ENCODE peak calls at places on chromosomes 4 and X, in six cellular contexts. One of them, this sample, is unnamed.

GRCh38 chrX:51804741-51805140 is 61.5 kb downstream of the GSPT2 start:
- DNase-seq in neuronal stem cell: no peak
- DNase-seq in mesenchymal stem cell: no peak
- DNase-seq in IMR-90: no peak
- DNase-seq in H9: no peak
- DNase-seq in H1: no peak
- DNase-seq in this sample: peak; percentile 3

GRCh38 chr4:87116230-87116629 is 104.2 kb downstream of the KLHL8 start:
- DNase-seq in neuronal stem cell: no peak
- DNase-seq in mesenchymal stem cell: no peak
- DNase-seq in IMR-90: no peak
- DNase-seq in H9: no peak
- DNase-seq in H1: no peak
- DNase-seq in this sample: no peak

GRCh38 chr4:71186566-71187398 is 152.0 kb upstream of the SLC4A4 start:
- DNase-seq in neuronal stem cell: peak; percentile 51
- DNase-seq in mesenchymal stem cell: peak; percentile 60
- DNase-seq in IMR-90: peak; percentile 53
- DNase-seq in H9: peak; percentile 63
- DNase-seq in H1: no peak
- DNase-seq in this sample: peak; percentile 62

GRCh38 chr4:22962186-22962786 is 269.5 kb downstream of the GBA3 start:
- DNase-seq in neuronal stem cell: no peak
- DNase-seq in mesenchymal stem cell: peak; percentile 4
- DNase-seq in IMR-90: peak; percentile 4
- DNase-seq in H9: no peak
- DNase-seq in H1: no peak
- DNase-seq in this sample: peak; percentile 57

GRCh38 chr4:184811484-184812180 is 14.1 kb downstream of the ACSL1 start:
- DNase-seq in neuronal stem cell: no peak
- DNase-seq in mesenchymal stem cell: no peak
- DNase-seq in IMR-90: no peak
- DNase-seq in H9: no peak
- DNase-seq in H1: no peak
- DNase-seq in this sample: no peak

GRCh38 chrX:111519215-111519614 is 7.8 kb downstream of the SERTM2 start:
- DNase-seq in neuronal stem cell: peak; percentile 38
- DNase-seq in mesenchymal stem cell: peak; percentile 93
- DNase-seq in IMR-90: peak; percentile 55
- DNase-seq in H9: no peak
- DNase-seq in H1: no peak
- DNase-seq in this sample: peak; percentile 49

GRCh38 chrX:103367502-103367901 is 8.8 kb upstream of the BEX3 start:
- DNase-seq in neuronal stem cell: no peak
- DNase-seq in mesenchymal stem cell: peak; percentile 23
- DNase-seq in IMR-90: peak; percentile 52
- DNase-seq in H9: no peak
- DNase-seq in H1: no peak
- DNase-seq in this sample: peak; percentile 39

GRCh38 chr4:112063260-112063659 is 82.0 kb upstream of the FAM241A start:
- DNase-seq in neuronal stem cell: no peak
- DNase-seq in mesenchymal stem cell: no peak
- DNase-seq in IMR-90: no peak
- DNase-seq in H9: no peak
- DNase-seq in H1: no peak
- DNase-seq in this sample: no peak

GRCh38 chrX:37454537-37455285 is 105.5 kb downstream of the PRRG1 start:
- DNase-seq in neuronal stem cell: no peak
- DNase-seq in mesenchymal stem cell: no peak
- DNase-seq in IMR-90: peak; percentile 29
- DNase-seq in H9: peak; percentile 48
- DNase-seq in H1: no peak
- DNase-seq in this sample: peak; percentile 66

GRCh38 chr4:146335763-146336412 is 121.5 kb downstream of the REELD1 start:
- DNase-seq in neuronal stem cell: no peak
- DNase-seq in mesenchymal stem cell: no peak
- DNase-seq in IMR-90: no peak
- DNase-seq in H9: no peak
- DNase-seq in H1: no peak
- DNase-seq in this sample: no peak

GRCh38 chr4:48027653-48028052 is 11.1 kb downstream of the NIPAL1 start:
- DNase-seq in neuronal stem cell: no peak
- DNase-seq in mesenchymal stem cell: no peak
- DNase-seq in IMR-90: no peak
- DNase-seq in H9: no peak
- DNase-seq in H1: no peak
- DNase-seq in this sample: no peak

GRCh38 chrX:17527135-17527701 is 152.2 kb downstream of the NHS start:
- DNase-seq in neuronal stem cell: no peak
- DNase-seq in mesenchymal stem cell: peak; percentile 30
- DNase-seq in IMR-90: peak; percentile 35
- DNase-seq in H9: no peak
- DNase-seq in H1: no peak
- DNase-seq in this sample: no peak

GRCh38 chr4:1907848-1908525 is 36.8 kb downstream of the NSD2 start:
- DNase-seq in neuronal stem cell: no peak
- DNase-seq in mesenchymal stem cell: no peak
- DNase-seq in IMR-90: no peak
- DNase-seq in H9: no peak
- DNase-seq in H1: no peak
- DNase-seq in this sample: no peak

GRCh38 chr4:88731359-88731758 is 33.7 kb upstream of the NAP1L5 start:
- DNase-seq in neuronal stem cell: no peak
- DNase-seq in mesenchymal stem cell: no peak
- DNase-seq in IMR-90: no peak
- DNase-seq in H9: no peak
- DNase-seq in H1: no peak
- DNase-seq in this sample: no peak

GRCh38 chr4:121823505-121824170 is at the start of gene CCNA2:
- DNase-seq in neuronal stem cell: peak; percentile 96
- DNase-seq in mesenchymal stem cell: peak; percentile 95
- DNase-seq in IMR-90: peak; percentile 96
- DNase-seq in H9: peak; percentile 98
- DNase-seq in H1: peak; percentile 92
- DNase-seq in this sample: peak; percentile 99

GRCh38 chr4:38728651-38729141 is 54.1 kb downstream of the TLR10 start:
- DNase-seq in neuronal stem cell: no peak
- DNase-seq in mesenchymal stem cell: no peak
- DNase-seq in IMR-90: no peak
- DNase-seq in H9: peak; percentile 54
- DNase-seq in H1: peak; percentile 15
- DNase-seq in this sample: peak; percentile 72

GRCh38 chrX:31126205-31126604 is 54.4 kb upstream of the FTHL17 start:
- DNase-seq in neuronal stem cell: no peak
- DNase-seq in mesenchymal stem cell: peak; percentile 28
- DNase-seq in IMR-90: peak; percentile 14
- DNase-seq in H9: no peak
- DNase-seq in H1: no peak
- DNase-seq in this sample: peak; percentile 56

GRCh38 chrX:47956016-47956415 is 47.8 kb downstream of the ZNF182 start:
- DNase-seq in neuronal stem cell: no peak
- DNase-seq in mesenchymal stem cell: no peak
- DNase-seq in IMR-90: no peak
- DNase-seq in H9: no peak
- DNase-seq in H1: no peak
- DNase-seq in this sample: no peak

GRCh38 chr4:54440394-54441223 is 211.5 kb downstream of the PDGFRA start:
- DNase-seq in neuronal stem cell: peak; percentile 47
- DNase-seq in mesenchymal stem cell: peak; percentile 54
- DNase-seq in IMR-90: peak; percentile 34
- DNase-seq in H9: no peak
- DNase-seq in H1: no peak
- DNase-seq in this sample: peak; percentile 47

GRCh38 chr4:172480471-172480870 is 667.3 kb downstream of the GALNTL6 start:
- DNase-seq in neuronal stem cell: no peak
- DNase-seq in mesenchymal stem cell: peak; percentile 21
- DNase-seq in IMR-90: no peak
- DNase-seq in H9: no peak
- DNase-seq in H1: no peak
- DNase-seq in this sample: no peak

GRCh38 chr4:186451982-186452381 is 103.4 kb downstream of the MTNR1A start:
- DNase-seq in neuronal stem cell: no peak
- DNase-seq in mesenchymal stem cell: no peak
- DNase-seq in IMR-90: no peak
- DNase-seq in H9: no peak
- DNase-seq in H1: no peak
- DNase-seq in this sample: no peak

GRCh38 chr4:169438057-169438480 is 167.3 kb upstream of the SH3RF1 start:
- DNase-seq in neuronal stem cell: no peak
- DNase-seq in mesenchymal stem cell: no peak
- DNase-seq in IMR-90: no peak
- DNase-seq in H9: no peak
- DNase-seq in H1: no peak
- DNase-seq in this sample: no peak

GRCh38 chr4:140363051-140363450 is 10.4 kb upstream of the SCOC start:
- DNase-seq in neuronal stem cell: no peak
- DNase-seq in mesenchymal stem cell: peak; percentile 28
- DNase-seq in IMR-90: no peak
- DNase-seq in H9: no peak
- DNase-seq in H1: no peak
- DNase-seq in this sample: no peak

GRCh38 chrX:119398587-119398973 is 556 bp upstream of the SLC25A43 start:
- DNase-seq in neuronal stem cell: no peak
- DNase-seq in mesenchymal stem cell: peak; percentile 24
- DNase-seq in IMR-90: no peak
- DNase-seq in H9: no peak
- DNase-seq in H1: no peak
- DNase-seq in this sample: no peak

GRCh38 chr4:3484057-3484973 is 21.2 kb downstream of the DOK7 start:
- DNase-seq in neuronal stem cell: no peak
- DNase-seq in mesenchymal stem cell: no peak
- DNase-seq in IMR-90: no peak
- DNase-seq in H9: no peak
- DNase-seq in H1: no peak
- DNase-seq in this sample: no peak

GRCh38 chr4:119087121-119087520 is 48.5 kb upstream of the MYOZ2 start:
- DNase-seq in neuronal stem cell: no peak
- DNase-seq in mesenchymal stem cell: no peak
- DNase-seq in IMR-90: no peak
- DNase-seq in H9: no peak
- DNase-seq in H1: no peak
- DNase-seq in this sample: no peak

GRCh38 chrX:4710618-4711433 is 997.4 kb upstream of the PRKX start:
- DNase-seq in neuronal stem cell: no peak
- DNase-seq in mesenchymal stem cell: no peak
- DNase-seq in IMR-90: no peak
- DNase-seq in H9: peak; percentile 84
- DNase-seq in H1: no peak
- DNase-seq in this sample: peak; percentile 58

GRCh38 chrX:4706961-4707360 is 993.5 kb upstream of the PRKX start:
- DNase-seq in neuronal stem cell: no peak
- DNase-seq in mesenchymal stem cell: no peak
- DNase-seq in IMR-90: no peak
- DNase-seq in H9: no peak
- DNase-seq in H1: no peak
- DNase-seq in this sample: no peak

GRCh38 chrX:4708970-4709760 is 995.7 kb upstream of the PRKX start:
- DNase-seq in neuronal stem cell: no peak
- DNase-seq in mesenchymal stem cell: no peak
- DNase-seq in IMR-90: no peak
- DNase-seq in H9: no peak
- DNase-seq in H1: no peak
- DNase-seq in this sample: peak; percentile 1
- H2BK5ac ChIP-seq in neuronal stem cell: no peak overlapping the region
- H2BK5ac ChIP-seq in mesenchymal stem cell: no peak overlapping the region
- H2BK5ac ChIP-seq in IMR-90: no peak overlapping the region
- H2BK5ac ChIP-seq in H9: no peak overlapping the region
- H2BK5ac ChIP-seq in H1: no peak overlapping the region
- H2BK5ac ChIP-seq in this sample: no peak overlapping the region

GRCh38 chr4:107800686-107801085 is 24.0 kb upstream of the SGMS2 start:
- DNase-seq in neuronal stem cell: no peak
- DNase-seq in mesenchymal stem cell: no peak
- DNase-seq in IMR-90: no peak
- DNase-seq in H9: no peak
- DNase-seq in H1: no peak
- DNase-seq in this sample: no peak
- H2BK15ac ChIP-seq in neuronal stem cell: no peak overlapping the region
- H2BK15ac ChIP-seq in mesenchymal stem cell: no peak overlapping the region
- H2BK15ac ChIP-seq in IMR-90: no peak overlapping the region
- H2BK15ac ChIP-seq in H9: no peak overlapping the region
- H2BK15ac ChIP-seq in H1: no peak overlapping the region
- H2BK15ac ChIP-seq in this sample: no peak overlapping the region

GRCh38 chrX:43644124-43644701 is 11.9 kb upstream of the MAOA start:
- DNase-seq in neuronal stem cell: no peak
- DNase-seq in mesenchymal stem cell: peak; percentile 95
- DNase-seq in IMR-90: peak; percentile 41
- DNase-seq in H9: no peak
- DNase-seq in H1: no peak
- DNase-seq in this sample: no peak
- H2BK5ac ChIP-seq in neuronal stem cell: no peak overlapping the region
- H2BK5ac ChIP-seq in mesenchymal stem cell: no peak overlapping the region
- H2BK5ac ChIP-seq in IMR-90: no peak overlapping the region
- H2BK5ac ChIP-seq in H9: no peak overlapping the region
- H2BK5ac ChIP-seq in H1: no peak overlapping the region
- H2BK5ac ChIP-seq in this sample: no peak overlapping the region

GRCh38 chr4:125359363-125359762 is 44.6 kb downstream of the FAT4 start:
- DNase-seq in neuronal stem cell: no peak
- DNase-seq in mesenchymal stem cell: no peak
- DNase-seq in IMR-90: no peak
- DNase-seq in H9: no peak
- DNase-seq in H1: no peak
- DNase-seq in this sample: no peak

GRCh38 chr4:125360727-125361126 is 46.0 kb downstream of the FAT4 start:
- DNase-seq in neuronal stem cell: no peak
- DNase-seq in mesenchymal stem cell: no peak
- DNase-seq in IMR-90: no peak
- DNase-seq in H9: no peak
- DNase-seq in H1: no peak
- DNase-seq in this sample: no peak

GRCh38 chr4:125357675-125358074 is 42.9 kb downstream of the FAT4 start:
- DNase-seq in neuronal stem cell: peak; percentile 61
- DNase-seq in mesenchymal stem cell: no peak
- DNase-seq in IMR-90: no peak
- DNase-seq in H9: peak; percentile 69
- DNase-seq in H1: peak; percentile 81
- DNase-seq in this sample: peak; percentile 49

GRCh38 chr4:125358453-125358852 is 43.7 kb downstream of the FAT4 start:
- DNase-seq in neuronal stem cell: no peak
- DNase-seq in mesenchymal stem cell: no peak
- DNase-seq in IMR-90: no peak
- DNase-seq in H9: peak; percentile 50
- DNase-seq in H1: no peak
- DNase-seq in this sample: peak; percentile 57

DNA sequence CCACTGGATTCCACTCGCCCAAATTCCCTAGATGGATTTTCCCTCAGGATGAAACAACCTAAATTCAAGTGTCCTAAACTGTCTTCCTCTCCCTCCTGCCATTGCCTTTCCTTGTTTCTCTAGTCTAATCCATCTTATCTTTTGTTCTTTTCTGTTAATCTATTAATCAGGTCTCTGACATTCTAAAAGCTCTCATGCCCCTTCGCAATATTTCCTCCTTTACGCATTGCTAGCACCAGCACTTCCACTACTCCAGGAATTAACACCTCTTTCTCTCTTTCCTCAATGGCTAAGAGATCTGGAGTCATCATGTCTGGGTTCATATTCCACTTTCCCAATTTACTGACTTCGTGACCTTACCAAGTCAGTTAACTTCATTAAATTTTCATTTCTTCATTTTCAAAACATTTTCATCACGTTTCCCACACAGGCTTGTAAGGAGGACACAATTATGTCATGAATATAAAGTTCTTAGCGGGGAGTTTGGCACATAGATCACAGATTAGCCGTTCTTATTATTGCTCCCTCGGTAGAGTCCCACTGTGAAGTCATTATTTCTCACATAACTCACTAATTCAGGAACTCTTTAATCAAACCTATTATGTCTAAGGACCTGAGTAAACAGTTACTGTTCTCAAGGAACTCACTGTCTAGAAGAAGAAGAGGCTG is 45.3 kb downstream of the FAT4 start:
- DNase-seq in neuronal stem cell: no peak
- DNase-seq in mesenchymal stem cell: no peak
- DNase-seq in IMR-90: no peak
- DNase-seq in H9: no peak
- DNase-seq in H1: no peak
- DNase-seq in this sample: peak; percentile 46
- H2BK15ac ChIP-seq in neuronal stem cell: no peak overlapping the region
- H2BK15ac ChIP-seq in mesenchymal stem cell: no peak overlapping the region
- H2BK15ac ChIP-seq in IMR-90: no peak overlapping the region
- H2BK15ac ChIP-seq in H9: no peak overlapping the region
- H2BK15ac ChIP-seq in H1: no peak overlapping the region
- H2BK15ac ChIP-seq in this sample: no peak overlapping the region